ENCODE peak calls at places on chromosomes 11 and 22, in seven cellular contexts. W is naive thymus-derived CD8-positive, alpha-beta T cell; E is uterus; R is NCI-H1105 treated with DMSO at 0.1 percent for 48 hours; T is CD8-positive, alpha-beta T cell; G is NCI-H774; Z is GM12892. U is an unnamed sample.

GRCh38 chr11:123505546-123506299 is 75.7 kb downstream of the GRAMD1B start:
- DNase-seq in W (no peak), E (no peak), R (no peak), T (no peak), G (no peak), Z (no peak), U (no peak)

GRCh38 chr11:73382183-73382582 is 6.0 kb downstream of the RELT start:
- DNase-seq in W (no peak), E (no peak), R (no peak), T (no peak), G (no peak), Z (no peak), U (no peak)

GRCh38 chr11:62573006-62573591 is 592 bp downstream of the EEF1G start:
- DNase-seq in W (no peak), E (no peak), R (peak; percentile 18), T (no peak), G (no peak), Z (no peak), U (no peak)

GRCh38 chr11:13329670-13330401 is 52.2 kb downstream of the BMAL1 start:
- DNase-seq in W (no peak), E (no peak), R (peak; percentile 96), T (no peak), G (peak; percentile 65), Z (no peak), U (no peak)

GRCh38 chr11:7034019-7034418 is 13.7 kb downstream of the NLRP14 start:
- DNase-seq in W (no peak), E (no peak), R (no peak), T (no peak), G (no peak), Z (no peak), U (no peak)

GRCh38 chr22:49213731-49214352 is 613.8 kb downstream of the BRD1 start:
- DNase-seq in W (no peak), E (no peak), R (no peak), T (no peak), G (no peak), Z (no peak), U (no peak)

GRCh38 chr11:1053121-1053901 is 16.8 kb upstream of the MUC6 start:
- DNase-seq in W (no peak), E (no peak), R (no peak), T (no peak), G (no peak), Z (no peak), U (no peak)

GRCh38 chr11:29914203-29914930 is 102.5 kb downstream of the KCNA4 start:
- DNase-seq in W (no peak), E (no peak), R (no peak), T (no peak), G (no peak), Z (no peak), U (no peak)

GRCh38 chr11:106399624-106400023 is 322.2 kb downstream of the AASDHPPT start:
- DNase-seq in W (no peak), E (no peak), R (no peak), T (no peak), G (no peak), Z (no peak), U (no peak)

GRCh38 chr11:33869511-33870422 is 22.1 kb downstream of the LMO2 start:
- DNase-seq in W (no peak), E (no peak), R (peak; percentile 60), T (no peak), G (peak; percentile 29), Z (peak; percentile 48), U (peak; percentile 40)

GRCh38 chr22:36287881-36288515 is 35.1 kb downstream of the APOL1 start:
- DNase-seq in W (no peak), E (no peak), R (no peak), T (no peak), G (no peak), Z (no peak), U (no peak)

GRCh38 chr11:42762348-42762747 is 549.4 kb upstream of the API5 start:
- DNase-seq in W (no peak), E (no peak), R (no peak), T (no peak), G (no peak), Z (no peak), U (no peak)

GRCh38 chr11:117057317-117057716 is 40.9 kb downstream of the SIK3 start:
- DNase-seq in W (no peak), E (no peak), R (no peak), T (no peak), G (no peak), Z (no peak), U (no peak)

GRCh38 chr11:94032066-94032465 is 10.9 kb downstream of the HEPHL1 start:
- DNase-seq in W (no peak), E (no peak), R (no peak), T (no peak), G (no peak), Z (no peak), U (no peak)

GRCh38 chr11:1565173-1565903 is 6.7 kb downstream of the DUSP8 start:
- DNase-seq in W (no peak), E (no peak), R (no peak), T (no peak), G (no peak), Z (peak; percentile 23), U (no peak)

GRCh38 chr11:111039982-111040381 is 205.5 kb upstream of the POU2AF2 start:
- DNase-seq in W (no peak), E (no peak), R (no peak), T (no peak), G (no peak), Z (no peak), U (no peak)

GRCh38 chr22:27474112-27474571 is 327.4 kb downstream of the MN1 start:
- DNase-seq in W (no peak), E (no peak), R (no peak), T (no peak), G (no peak), Z (no peak), U (no peak)

GRCh38 chr11:64519541-64519940 is 71.5 kb upstream of the SLC22A12 start:
- DNase-seq in W (no peak), E (no peak), R (peak; percentile 87), T (no peak), G (no peak), Z (no peak), U (no peak)

U was measured in H54.